ENCODE peak calls at places on chromosomes 12 and 14, in six cellular contexts. A is heart left ventricle, V is AG04450, C is brain microvascular endothelial cell, K is right atrium auricular region, T is body of pancreas. N is an unnamed sample.

GRCh38 chr12:105705235-105705634 is 374.7 kb downstream of the C12orf75 start:
- DNase-seq in K (no peak), T (no peak), A (no peak), C (no peak), V (no peak), N (no peak)

GRCh38 chr12:69141074-69141473 is 98.3 kb upstream of the CPSF6 start:
- DNase-seq in C (no peak), T (no peak), A (no peak), K (no peak), V (no peak), N (no peak)

GRCh38 chr12:15268927-15269552 is 47.8 kb upstream of the RERG start:
- DNase-seq in K (no peak), V (peak), A (peak), C (peak), T (peak), N (peak)

GRCh38 chr14:54976316-54976715 is 50.6 kb downstream of the WDHD1 start:
- DNase-seq in T (no peak), K (no peak), V (peak), C (peak), A (no peak), N (peak)

GRCh38 chr12:4579305-4580097 is 17.5 kb downstream of the DYRK4 start:
- DNase-seq in C (peak), T (no peak), K (no peak), A (no peak), V (no peak), N (no peak)

GRCh38 chr12:89880695-89881350 is 172.2 kb upstream of the ATP2B1 start:
- DNase-seq in V (no peak), C (no peak), K (no peak), A (no peak), T (no peak), N (no peak)

GRCh38 chr12:120116443-120116791 is at the start of gene RAB35:
- DNase-seq in A (no peak), C (no peak), T (no peak), K (no peak), V (no peak), N (no peak)

GRCh38 chr12:93020225-93020997 is 91.3 kb upstream of the EEA1 start:
- DNase-seq in A (no peak), C (no peak), K (no peak), V (no peak), T (peak), N (no peak)

GRCh38 chr14:72636094-72636493 is 257.8 kb downstream of the DPF3 start:
- DNase-seq in K (no peak), C (no peak), T (no peak), A (no peak), V (no peak), N (no peak)

GRCh38 chr14:66476964-66477363 is 9.2 kb upstream of the CCDC196 start:
- DNase-seq in K (no peak), T (no peak), C (peak), V (no peak), A (no peak), N (peak)

GRCh38 chr14:73457050-73457934 is 1.1 kb downstream of the NUMB start:
- DNase-seq in A (peak), C (no peak), K (no peak), T (no peak), V (no peak), N (peak)

GRCh38 chr14:52031781-52032180 is 37.1 kb downstream of the NID2 start:
- DNase-seq in C (peak), K (no peak), A (peak), T (peak), V (no peak), N (no peak)

GRCh38 chr12:193282-193681 is 20.7 kb downstream of the SLC6A12 start:
- DNase-seq in C (no peak), K (no peak), T (no peak), V (no peak), A (no peak), N (no peak)

GRCh38 chr12:3698218-3698974 is 54.5 kb downstream of the CRACR2A start:
- DNase-seq in K (no peak), C (peak), T (no peak), A (no peak), V (peak), N (peak)

GRCh38 chr12:15706010-15706676 is 83.0 kb downstream of the EPS8 start:
- DNase-seq in V (no peak), C (no peak), K (no peak), T (peak), A (no peak), N (peak)

GRCh38 chr12:47980172-47980571 is 16.8 kb downstream of the TMEM106C start:
- DNase-seq in V (no peak), T (no peak), A (no peak), C (no peak), K (no peak), N (no peak)

DNA sequence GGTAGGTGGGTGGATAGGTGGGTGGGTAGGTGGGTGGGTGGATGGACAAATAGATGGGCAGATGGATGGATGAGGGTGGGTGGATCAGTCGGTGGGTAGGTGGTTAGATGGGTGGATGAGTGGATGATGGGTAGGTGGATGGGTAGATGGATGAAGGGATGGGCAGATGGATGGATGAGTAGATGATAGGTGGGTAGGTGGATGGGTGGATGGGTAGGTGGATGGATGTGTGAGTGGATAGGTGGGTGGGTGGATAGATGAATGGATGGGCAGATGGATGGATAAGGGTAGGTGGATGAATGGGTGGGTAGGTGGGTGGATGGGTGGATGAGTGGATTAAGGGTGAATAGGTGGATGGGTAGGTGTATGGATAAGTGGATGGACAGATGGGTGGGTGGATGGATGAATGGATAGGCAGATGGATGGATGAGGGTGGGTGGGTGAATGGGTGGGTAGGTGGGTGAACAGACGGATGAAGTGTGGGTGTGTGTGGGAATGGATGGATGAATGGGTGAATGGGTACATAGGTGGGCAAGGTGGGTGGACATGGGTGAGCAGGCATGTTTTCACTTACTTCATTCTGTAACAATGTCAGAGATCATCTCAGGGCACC is 3.3 kb upstream of the INF2 start:
- DNase-seq in K (no peak), C (no peak), A (no peak), V (no peak), T (no peak), N (no peak)
- H3K27ac ChIP-seq in K (no peak), C (no peak), A (no peak), V (no peak), T (no peak), N (peak)

GRCh38 chr12:54141534-54142475 is 47.0 kb downstream of the SMUG1 start:
- DNase-seq in K (peak), V (no peak), A (no peak), C (no peak), T (no peak), N (no peak)

GRCh38 chr12:54138219-54138618 is 50.6 kb downstream of the SMUG1 start:
- DNase-seq in A (no peak), C (no peak), T (no peak), V (no peak), K (no peak), N (no peak)

GRCh38 chr12:54143233-54143986 is 45.4 kb downstream of the SMUG1 start:
- DNase-seq in T (no peak), K (no peak), V (no peak), C (no peak), A (no peak), N (no peak)

GRCh38 chr12:54139030-54139429 is 49.8 kb downstream of the SMUG1 start:
- DNase-seq in V (no peak), T (no peak), C (no peak), K (no peak), A (no peak), N (no peak)

DNA sequence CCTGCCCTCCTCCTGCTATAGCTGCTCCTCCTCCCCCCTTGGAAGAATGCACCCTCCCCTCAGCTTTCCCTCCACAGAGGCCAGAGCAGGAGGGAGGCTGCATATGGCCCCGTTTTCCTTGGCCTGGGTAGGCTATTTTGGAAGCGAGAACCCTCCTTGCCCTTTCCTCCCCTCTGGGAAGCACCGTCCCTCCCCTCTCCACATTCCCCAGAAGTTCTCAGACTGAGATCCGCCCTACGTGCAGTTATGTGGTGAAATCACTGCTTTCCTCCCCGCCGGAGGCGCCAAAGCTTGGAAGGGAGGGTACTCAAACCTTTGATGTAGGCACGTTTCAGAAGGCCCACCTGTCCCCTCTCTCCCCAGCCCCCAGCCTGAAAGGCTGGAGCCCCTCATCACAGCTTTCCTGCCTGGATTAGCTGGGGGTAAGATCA is 47.8 kb downstream of the SMUG1 start:
- DNase-seq in T (no peak), V (no peak), C (no peak), A (peak), K (no peak), N (no peak)
- TF ChIP-seq CTCF in T (no peak), V (no peak), C (no peak), A (no peak), K (no peak), N (no peak)

GRCh38 chr12:52944683-52945388 is 4.1 kb upstream of the KRT18 start:
- DNase-seq in C (no peak), V (no peak), K (no peak), A (no peak), T (no peak), N (no peak)
- H3K27ac ChIP-seq in C (peak), V (no peak), K (no peak), A (no peak), T (peak), N (peak)

GRCh38 chr12:72282721-72283120 is 10.6 kb downstream of the TRHDE start:
- DNase-seq in T (no peak), A (no peak), K (no peak), V (no peak), C (peak), N (no peak)
- TF ChIP-seq CTCF in T (peak), A (no peak), K (no peak), V (peak), C (peak), N (peak)

GRCh38 chr14:102126807-102127455 is 12.8 kb upstream of the WDR20 start:
- DNase-seq in C (no peak), A (no peak), K (no peak), V (no peak), T (no peak), N (no peak)

GRCh38 chr14:102120888-102121287 is 18.8 kb upstream of the WDR20 start:
- DNase-seq in V (no peak), A (no peak), T (no peak), C (no peak), K (no peak), N (no peak)

GRCh38 chr14:102124419-102124818 is 15.3 kb upstream of the WDR20 start:
- DNase-seq in T (no peak), A (no peak), K (no peak), C (no peak), V (no peak), N (no peak)

GRCh38 chr14:102121567-102121966 is 18.1 kb upstream of the WDR20 start:
- DNase-seq in V (no peak), T (no peak), C (no peak), A (no peak), K (no peak), N (no peak)

DNA sequence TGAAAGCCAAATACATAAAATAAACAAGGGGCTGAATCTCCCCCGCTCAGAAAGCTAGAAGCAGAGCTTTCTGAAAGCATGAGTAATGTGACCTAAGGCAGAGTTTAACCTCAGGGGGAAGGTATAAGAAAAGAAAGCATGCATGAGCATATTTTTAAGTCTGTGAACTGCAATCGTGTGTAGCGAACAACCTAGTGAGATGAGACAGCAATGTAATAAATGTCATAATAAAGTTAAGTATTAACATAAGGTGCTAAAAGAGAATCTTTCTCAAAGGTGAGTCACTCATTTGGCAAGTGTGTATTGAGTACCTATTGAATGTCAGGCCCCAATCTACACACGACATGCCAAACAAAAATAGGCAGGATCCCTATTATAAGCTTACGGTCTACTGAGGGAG is 14.2 kb upstream of the WDR20 start:
- DNase-seq in T (no peak), A (no peak), V (no peak), C (no peak), K (no peak), N (peak)
- H3K27ac ChIP-seq in T (peak), A (no peak), V (no peak), C (no peak), K (no peak), N (no peak)

DNA sequence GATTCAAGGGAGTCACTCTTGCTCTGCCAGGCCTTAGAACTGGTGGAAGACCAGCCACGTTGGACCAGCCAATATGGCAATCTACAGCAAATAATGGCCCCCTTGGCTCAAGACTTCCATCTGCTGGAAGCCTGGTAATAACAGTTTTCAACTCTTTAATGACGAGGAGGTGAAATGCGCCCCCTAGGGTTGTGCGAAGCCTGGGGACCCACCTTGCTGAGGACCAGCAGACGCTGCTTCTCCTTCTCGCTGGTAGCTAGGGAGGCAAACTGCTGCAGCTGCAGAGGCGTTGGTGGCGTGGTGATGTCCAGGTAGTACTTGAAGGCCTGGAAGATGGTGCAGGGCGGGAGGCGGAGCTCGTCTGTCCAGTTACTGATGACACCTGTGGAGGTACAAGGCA is 41.5 kb upstream of the FBXO21 start:
- DNase-seq in V (no peak), T (no peak), K (no peak), C (no peak), A (no peak), N (no peak)
- TF ChIP-seq CTCF in V (no peak), T (no peak), K (no peak), C (no peak), A (no peak), N (no peak)

GRCh38 chr14:93054006-93054405 is 61.7 kb downstream of the ITPK1 start:
- DNase-seq in A (no peak), K (no peak), T (no peak), V (no peak), C (no peak), N (no peak)
- H3K27ac ChIP-seq in A (no peak), K (no peak), T (no peak), V (no peak), C (no peak), N (peak)

GRCh38 chr12:53950441-53950781 is 4.3 kb upstream of the HOXC12 start:
- DNase-seq in C (no peak), T (no peak), K (no peak), A (no peak), V (no peak), N (peak)
- TF ChIP-seq CTCF in C (no peak), T (no peak), K (no peak), A (no peak), V (no peak), N (no peak)

GRCh38 chr12:124680863-124681778 is 113.7 kb upstream of the NCOR2 start:
- DNase-seq in C (peak), K (no peak), T (no peak), V (no peak), A (peak), N (peak)

GRCh38 chr12:124682425-124683329 is 115.3 kb upstream of the NCOR2 start:
- DNase-seq in K (no peak), C (no peak), V (no peak), T (no peak), A (no peak), N (no peak)

GRCh38 chr12:124683330-124683662 is 115.9 kb upstream of the NCOR2 start:
- DNase-seq in A (no peak), V (no peak), C (no peak), K (no peak), T (no peak), N (peak)

GRCh38 chr12:124683725-124684124 is 116.3 kb upstream of the NCOR2 start:
- DNase-seq in C (no peak), V (no peak), T (no peak), K (no peak), A (no peak), N (no peak)

GRCh38 chr12:124681779-124682391 is 114.5 kb upstream of the NCOR2 start:
- DNase-seq in T (no peak), V (no peak), C (peak), K (peak), A (peak), N (no peak)
- H3K27ac ChIP-seq in T (no peak), V (peak), C (peak), K (peak), A (peak), N (peak)

GRCh38 chr12:51210690-51211395 is 7.0 kb downstream of the POU6F1 start:
- DNase-seq in K (no peak), V (no peak), T (no peak), A (no peak), C (no peak), N (no peak)

GRCh38 chr12:51208016-51208660 is 9.7 kb downstream of the POU6F1 start:
- DNase-seq in V (no peak), C (no peak), A (no peak), T (no peak), K (no peak), N (no peak)

GRCh38 chr12:51214895-51215294 is 3.0 kb downstream of the POU6F1 start:
- DNase-seq in T (no peak), V (no peak), A (no peak), K (no peak), C (no peak), N (no peak)

GRCh38 chr12:51205350-51205749 is 12.5 kb downstream of the POU6F1 start:
- DNase-seq in A (no peak), K (no peak), V (no peak), C (no peak), T (no peak), N (no peak)

DNA sequence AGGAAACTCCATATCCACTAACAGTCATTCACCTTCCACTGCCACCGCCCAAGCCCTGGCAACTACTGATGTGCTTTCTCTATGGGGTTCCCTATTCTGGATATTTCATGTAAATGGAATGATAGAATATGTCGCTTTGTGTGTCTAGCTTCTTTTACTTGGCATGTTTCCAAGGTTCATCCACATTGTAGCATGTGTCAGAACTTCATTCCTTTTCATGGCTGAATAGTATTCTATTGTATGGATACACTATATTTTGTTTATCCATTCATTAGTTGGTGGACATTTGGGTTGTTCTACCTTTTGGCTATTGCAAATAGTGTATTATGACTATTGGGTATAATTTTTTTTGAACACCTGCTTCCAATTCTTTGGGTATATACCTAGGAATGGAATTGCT is 8.6 kb downstream of the POU6F1 start:
- DNase-seq in T (no peak), A (no peak), C (no peak), K (no peak), V (no peak), N (no peak)
- TF ChIP-seq CTCF in T (no peak), A (no peak), C (no peak), K (no peak), V (no peak), N (no peak)

N was measured in RWPE1.